ENCODE peak calls at places on chromosomes 12 and 14, in six cellular contexts. One of them, this sample, is unnamed.

GRCh38 chr12:129246630-129247029 is 393.4 kb downstream of the GLT1D1 start:
- DNase-seq in heart right ventricle: no peak
- DNase-seq in AG04450: no peak
- DNase-seq in SK-N-MC: no peak
- DNase-seq in cardiac muscle cell: no peak
- DNase-seq in CD8-positive, alpha-beta memory T cell: no peak
- DNase-seq in this sample: no peak

GRCh38 chr12:578743-579449 is 84.3 kb downstream of the NINJ2 start:
- DNase-seq in cardiac muscle cell: peak
- DNase-seq in SK-N-MC: no peak
- DNase-seq in CD8-positive, alpha-beta memory T cell: no peak
- DNase-seq in AG04450: no peak
- DNase-seq in heart right ventricle: no peak
- DNase-seq in this sample: no peak

GRCh38 chr12:46372852-46373302 is 304 bp upstream of the SLC38A2 start:
- DNase-seq in AG04450: no peak
- DNase-seq in cardiac muscle cell: no peak
- DNase-seq in SK-N-MC: no peak
- DNase-seq in CD8-positive, alpha-beta memory T cell: no peak
- DNase-seq in heart right ventricle: no peak
- DNase-seq in this sample: no peak

GRCh38 chr12:116630762-116631161 is 71.6 kb downstream of the MAP1LC3B2 start:
- DNase-seq in heart right ventricle: no peak
- DNase-seq in cardiac muscle cell: no peak
- DNase-seq in AG04450: no peak
- DNase-seq in SK-N-MC: no peak
- DNase-seq in CD8-positive, alpha-beta memory T cell: no peak
- DNase-seq in this sample: no peak

GRCh38 chr12:7501031-7501585 is 2.5 kb downstream of the CD163 start:
- DNase-seq in SK-N-MC: no peak
- DNase-seq in CD8-positive, alpha-beta memory T cell: no peak
- DNase-seq in cardiac muscle cell: no peak
- DNase-seq in heart right ventricle: no peak
- DNase-seq in AG04450: no peak
- DNase-seq in this sample: no peak

GRCh38 chr14:78291958-78292357 is 121.8 kb downstream of the NRXN3 start:
- DNase-seq in CD8-positive, alpha-beta memory T cell: no peak
- DNase-seq in heart right ventricle: no peak
- DNase-seq in AG04450: no peak
- DNase-seq in cardiac muscle cell: no peak
- DNase-seq in SK-N-MC: no peak
- DNase-seq in this sample: no peak

GRCh38 chr12:66160704-66161103 is 9.1 kb downstream of the TMBIM4 start:
- DNase-seq in CD8-positive, alpha-beta memory T cell: no peak
- DNase-seq in AG04450: no peak
- DNase-seq in cardiac muscle cell: no peak
- DNase-seq in heart right ventricle: peak
- DNase-seq in SK-N-MC: no peak
- DNase-seq in this sample: no peak

GRCh38 chr12:77847060-77847541 is 16.4 kb downstream of the NAV3 start:
- DNase-seq in SK-N-MC: peak
- DNase-seq in AG04450: no peak
- DNase-seq in CD8-positive, alpha-beta memory T cell: no peak
- DNase-seq in cardiac muscle cell: no peak
- DNase-seq in heart right ventricle: no peak
- DNase-seq in this sample: no peak

GRCh38 chr12:45893240-45893639 is 97.1 kb downstream of the SCAF11 start:
- DNase-seq in cardiac muscle cell: no peak
- DNase-seq in heart right ventricle: no peak
- DNase-seq in AG04450: no peak
- DNase-seq in SK-N-MC: no peak
- DNase-seq in CD8-positive, alpha-beta memory T cell: no peak
- DNase-seq in this sample: peak

GRCh38 chr12:34395056-34396005 is 373.0 kb downstream of the ALG10 start:
- DNase-seq in CD8-positive, alpha-beta memory T cell: peak
- DNase-seq in cardiac muscle cell: no peak
- DNase-seq in SK-N-MC: no peak
- DNase-seq in AG04450: no peak
- DNase-seq in heart right ventricle: peak
- DNase-seq in this sample: no peak

GRCh38 chr12:64900540-64900939 is 76.1 kb downstream of the TBC1D30 start:
- DNase-seq in heart right ventricle: no peak
- DNase-seq in cardiac muscle cell: no peak
- DNase-seq in CD8-positive, alpha-beta memory T cell: no peak
- DNase-seq in SK-N-MC: no peak
- DNase-seq in AG04450: no peak
- DNase-seq in this sample: no peak

GRCh38 chr12:103647267-103647666 is 60.2 kb downstream of the STAB2 start:
- DNase-seq in cardiac muscle cell: no peak
- DNase-seq in SK-N-MC: no peak
- DNase-seq in AG04450: no peak
- DNase-seq in CD8-positive, alpha-beta memory T cell: no peak
- DNase-seq in heart right ventricle: no peak
- DNase-seq in this sample: no peak

GRCh38 chr12:93571854-93572711 is at the start of gene SOCS2:
- DNase-seq in CD8-positive, alpha-beta memory T cell: peak
- DNase-seq in heart right ventricle: peak
- DNase-seq in AG04450: no peak
- DNase-seq in SK-N-MC: no peak
- DNase-seq in cardiac muscle cell: peak
- DNase-seq in this sample: peak

GRCh38 chr12:68497702-68498101 is 113.0 kb upstream of the RAP1B start:
- DNase-seq in heart right ventricle: no peak
- DNase-seq in CD8-positive, alpha-beta memory T cell: no peak
- DNase-seq in SK-N-MC: no peak
- DNase-seq in cardiac muscle cell: no peak
- DNase-seq in AG04450: peak
- DNase-seq in this sample: no peak

GRCh38 chr14:61586539-61587396 is 108.5 kb upstream of the HIF1A start:
- DNase-seq in heart right ventricle: no peak
- DNase-seq in cardiac muscle cell: no peak
- DNase-seq in SK-N-MC: no peak
- DNase-seq in CD8-positive, alpha-beta memory T cell: no peak
- DNase-seq in AG04450: no peak
- DNase-seq in this sample: no peak

GRCh38 chr12:94336201-94336915 is 123.3 kb downstream of the CEP83 start:
- DNase-seq in SK-N-MC: no peak
- DNase-seq in heart right ventricle: no peak
- DNase-seq in CD8-positive, alpha-beta memory T cell: no peak
- DNase-seq in cardiac muscle cell: no peak
- DNase-seq in AG04450: no peak
- DNase-seq in this sample: no peak

GRCh38 chr14:32354716-32355115 is 25.6 kb downstream of the AKAP6 start:
- DNase-seq in SK-N-MC: no peak
- DNase-seq in AG04450: no peak
- DNase-seq in heart right ventricle: peak
- DNase-seq in CD8-positive, alpha-beta memory T cell: no peak
- DNase-seq in cardiac muscle cell: no peak
- DNase-seq in this sample: no peak

GRCh38 chr12:7877421-7877820 is 4.7 kb upstream of the SLC2A14 start:
- DNase-seq in AG04450: no peak
- DNase-seq in CD8-positive, alpha-beta memory T cell: no peak
- DNase-seq in heart right ventricle: no peak
- DNase-seq in SK-N-MC: no peak
- DNase-seq in cardiac muscle cell: no peak
- DNase-seq in this sample: no peak

GRCh38 chr12:95484524-95484923 is 10.6 kb downstream of the METAP2 start:
- DNase-seq in heart right ventricle: no peak
- DNase-seq in cardiac muscle cell: no peak
- DNase-seq in SK-N-MC: no peak
- DNase-seq in CD8-positive, alpha-beta memory T cell: no peak
- DNase-seq in AG04450: no peak
- DNase-seq in this sample: no peak

GRCh38 chr12:124939428-124940142 is 25.1 kb upstream of the UBC start:
- DNase-seq in AG04450: peak
- DNase-seq in SK-N-MC: peak
- DNase-seq in CD8-positive, alpha-beta memory T cell: peak
- DNase-seq in cardiac muscle cell: peak
- DNase-seq in heart right ventricle: peak
- DNase-seq in this sample: peak

GRCh38 chr14:88322505-88323085 is 474 bp downstream of the KCNK10 start:
- DNase-seq in CD8-positive, alpha-beta memory T cell: no peak
- DNase-seq in cardiac muscle cell: no peak
- DNase-seq in AG04450: no peak
- DNase-seq in heart right ventricle: no peak
- DNase-seq in SK-N-MC: no peak
- DNase-seq in this sample: no peak
- H3K4me3 ChIP-seq in CD8-positive, alpha-beta memory T cell: no peak
- H3K4me3 ChIP-seq in cardiac muscle cell: peak
- H3K4me3 ChIP-seq in AG04450: peak
- H3K4me3 ChIP-seq in heart right ventricle: peak
- H3K4me3 ChIP-seq in SK-N-MC: peak
- H3K4me3 ChIP-seq in this sample: peak

GRCh38 chr14:53306267-53306721 is 153.2 kb upstream of the DDHD1 start:
- DNase-seq in cardiac muscle cell: peak
- DNase-seq in SK-N-MC: no peak
- DNase-seq in AG04450: peak
- DNase-seq in CD8-positive, alpha-beta memory T cell: no peak
- DNase-seq in heart right ventricle: peak
- DNase-seq in this sample: no peak
- H3K4me3 ChIP-seq in cardiac muscle cell: no peak
- H3K4me3 ChIP-seq in SK-N-MC: peak
- H3K4me3 ChIP-seq in AG04450: peak
- H3K4me3 ChIP-seq in CD8-positive, alpha-beta memory T cell: peak
- H3K4me3 ChIP-seq in heart right ventricle: peak
- H3K4me3 ChIP-seq in this sample: no peak

GRCh38 chr12:26177303-26177702 is 18.1 kb upstream of the SSPN start:
- DNase-seq in CD8-positive, alpha-beta memory T cell: no peak
- DNase-seq in cardiac muscle cell: no peak
- DNase-seq in heart right ventricle: no peak
- DNase-seq in SK-N-MC: no peak
- DNase-seq in AG04450: no peak
- DNase-seq in this sample: no peak

GRCh38 chr12:26172013-26172412 is 23.4 kb upstream of the SSPN start:
- DNase-seq in heart right ventricle: no peak
- DNase-seq in SK-N-MC: no peak
- DNase-seq in cardiac muscle cell: no peak
- DNase-seq in AG04450: no peak
- DNase-seq in CD8-positive, alpha-beta memory T cell: no peak
- DNase-seq in this sample: no peak

GRCh38 chr12:26172478-26172877 is 22.9 kb upstream of the SSPN start:
- DNase-seq in AG04450: no peak
- DNase-seq in SK-N-MC: no peak
- DNase-seq in heart right ventricle: no peak
- DNase-seq in cardiac muscle cell: no peak
- DNase-seq in CD8-positive, alpha-beta memory T cell: no peak
- DNase-seq in this sample: no peak

GRCh38 chr12:26176725-26177124 is 18.6 kb upstream of the SSPN start:
- DNase-seq in AG04450: no peak
- DNase-seq in heart right ventricle: no peak
- DNase-seq in CD8-positive, alpha-beta memory T cell: no peak
- DNase-seq in cardiac muscle cell: no peak
- DNase-seq in SK-N-MC: no peak
- DNase-seq in this sample: no peak

DNA sequence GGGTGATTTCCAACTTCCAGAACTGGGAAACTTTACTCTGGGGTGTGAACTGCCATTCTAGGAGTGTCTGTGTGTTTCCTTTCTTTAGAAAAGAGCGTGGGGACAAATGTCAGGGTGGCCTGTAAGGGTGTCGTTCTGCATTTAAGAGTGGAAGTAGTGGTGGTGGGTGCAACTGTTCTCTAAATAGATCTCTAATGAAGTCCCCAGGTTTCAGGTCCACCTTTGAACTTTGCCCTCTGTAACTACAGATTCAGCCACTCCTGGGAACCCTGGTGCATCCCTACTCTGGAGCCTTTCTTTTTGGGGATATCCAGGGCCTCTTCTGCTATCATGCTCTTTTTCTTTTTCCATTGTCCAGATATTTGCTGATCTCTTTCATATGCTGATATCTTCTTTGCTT is 22.2 kb upstream of the SSPN start:
- DNase-seq in CD8-positive, alpha-beta memory T cell: no peak
- DNase-seq in cardiac muscle cell: no peak
- DNase-seq in SK-N-MC: no peak
- DNase-seq in heart right ventricle: no peak
- DNase-seq in AG04450: no peak
- DNase-seq in this sample: no peak
- H3K4me3 ChIP-seq in CD8-positive, alpha-beta memory T cell: no peak
- H3K4me3 ChIP-seq in cardiac muscle cell: no peak
- H3K4me3 ChIP-seq in SK-N-MC: no peak
- H3K4me3 ChIP-seq in heart right ventricle: no peak
- H3K4me3 ChIP-seq in AG04450: no peak
- H3K4me3 ChIP-seq in this sample: no peak

DNA sequence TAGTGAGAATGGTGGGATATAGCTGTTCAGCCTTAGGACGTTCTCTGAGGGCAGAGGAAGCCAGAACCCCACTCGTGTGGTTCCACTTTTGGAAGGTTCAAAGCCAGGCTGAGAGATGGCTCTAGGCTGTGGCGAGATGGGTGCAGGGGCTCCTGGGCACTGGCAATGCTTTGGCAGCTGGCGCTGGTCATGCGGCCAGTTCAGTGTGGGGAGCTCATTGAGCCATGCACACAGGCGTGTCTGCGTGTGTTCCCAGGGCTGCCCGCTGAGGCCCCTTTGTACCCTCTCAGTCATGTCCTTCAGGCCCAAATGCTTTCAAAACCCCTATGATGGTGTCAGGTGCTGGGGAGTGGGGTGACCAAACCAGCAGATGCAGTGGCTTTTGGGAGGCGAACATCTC is 1.7 kb downstream of the TEX22 start:
- DNase-seq in AG04450: no peak
- DNase-seq in CD8-positive, alpha-beta memory T cell: no peak
- DNase-seq in cardiac muscle cell: no peak
- DNase-seq in SK-N-MC: no peak
- DNase-seq in heart right ventricle: no peak
- DNase-seq in this sample: no peak
- H3K4me3 ChIP-seq in AG04450: no peak
- H3K4me3 ChIP-seq in CD8-positive, alpha-beta memory T cell: no peak
- H3K4me3 ChIP-seq in cardiac muscle cell: no peak
- H3K4me3 ChIP-seq in SK-N-MC: no peak
- H3K4me3 ChIP-seq in heart right ventricle: peak
- H3K4me3 ChIP-seq in this sample: no peak